ENCODE peak calls at places on chromosomes 7 and 10, in nine cellular contexts. J, Z, L, S, Q, A, G, C and O are unnamed samples.

GRCh38 chr10:6123467-6124042 is 34.7 kb downstream of the RBM17 start:
- DNase-seq in Z (no peak), S (no peak), A (no peak), G (no peak), C (no peak), J (no peak), Q (no peak), L (no peak), O (no peak)

GRCh38 chr7:132080467-132080866 is 495.8 kb downstream of the PLXNA4 start:
- DNase-seq in A (no peak), L (no peak), J (no peak), Z (no peak), G (no peak), Q (no peak), S (no peak), C (no peak), O (no peak)

GRCh38 chr10:75397571-75397921 is 4.0 kb downstream of the ZNF503 start:
- DNase-seq in J (no peak), Z (no peak), L (no peak), S (peak), G (peak), C (no peak), A (peak), Q (no peak), O (no peak)

GRCh38 chr10:11145498-11145855 is 127.8 kb downstream of the CELF2 start:
- DNase-seq in L (no peak), Q (no peak), Z (no peak), C (peak), J (no peak), S (no peak), A (peak), G (no peak), O (no peak)

GRCh38 chr10:14605231-14605925 is 169.3 kb downstream of the FAM107B start:
- DNase-seq in L (peak), J (no peak), G (no peak), S (peak), Q (no peak), C (peak), Z (no peak), A (no peak), O (no peak)

GRCh38 chr10:79380918-79381775 is 33.9 kb downstream of the PPIF start:
- DNase-seq in J (no peak), G (no peak), S (no peak), C (peak), A (peak), Z (peak), L (no peak), Q (peak), O (no peak)

GRCh38 chr7:99579956-99580777 is 17.9 kb upstream of the TMEM225B start:
- DNase-seq in J (no peak), G (peak), A (peak), C (peak), L (peak), S (peak), Z (no peak), Q (no peak), O (peak)

GRCh38 chr10:6114299-6114698 is 25.5 kb downstream of the RBM17 start:
- DNase-seq in L (no peak), Q (no peak), S (no peak), G (no peak), Z (no peak), A (no peak), C (no peak), J (no peak), O (no peak)

GRCh38 chr7:45646207-45646821 is 72.1 kb downstream of the ADCY1 start:
- DNase-seq in L (no peak), G (no peak), J (no peak), S (no peak), Z (no peak), Q (no peak), C (no peak), A (no peak), O (no peak)

GRCh38 chr7:102220929-102221850 is 65.5 kb upstream of the SH2B2 start:
- DNase-seq in J (no peak), S (peak), Q (no peak), A (no peak), C (no peak), Z (no peak), L (peak), G (no peak), O (no peak)

GRCh38 chr7:120216947-120217346 is 56.0 kb upstream of the KCND2 start:
- DNase-seq in Z (no peak), Q (no peak), J (no peak), C (no peak), A (no peak), G (no peak), L (no peak), S (no peak), O (no peak)

GRCh38 chr7:111760043-111760442 is 197.8 kb upstream of the IMMP2L start:
- DNase-seq in C (no peak), L (no peak), Z (no peak), Q (no peak), S (no peak), A (no peak), G (no peak), J (no peak), O (no peak)

GRCh38 chr7:99094369-99094768 is 49.5 kb downstream of the SMURF1 start:
- DNase-seq in G (no peak), Z (no peak), C (no peak), J (no peak), A (no peak), Q (no peak), L (no peak), S (no peak), O (no peak)

GRCh38 chr10:15222511-15222910 is 54.0 kb upstream of the NMT2 start:
- DNase-seq in Z (no peak), C (peak), S (peak), L (no peak), J (no peak), G (no peak), Q (no peak), A (no peak), O (no peak)

GRCh38 chr7:51142741-51143390 is 173.7 kb downstream of the COBL start:
- DNase-seq in Q (no peak), L (no peak), C (no peak), A (no peak), Z (no peak), J (no peak), S (no peak), G (no peak), O (no peak)

GRCh38 chr7:22400933-22401553 is 44.1 kb upstream of the RAPGEF5 start:
- DNase-seq in S (no peak), L (no peak), G (no peak), A (no peak), Z (no peak), C (no peak), J (no peak), Q (no peak), O (no peak)